ENCODE peak calls at places on chromosomes 1 and 21, in seven cellular contexts. G is cardiac muscle cell; N is CD8-positive, alpha-beta memory T cell; K is left ventricle myocardium inferior; O is adrenal gland; R is sigmoid colon; F is body of pancreas. L is an unnamed sample. For H3K27me3, the result is how much of the 10 kb centered on the place peaks cover.

GRCh38 chr1:240294566-240294965 is 202.9 kb downstream of the FMN2 start:
- DNase-seq in G (no peak), N (no peak), K (no peak), O (no peak), R (no peak), F (no peak), L (no peak)

GRCh38 chr1:26168410-26169167 is at the start of gene C1orf232:
- DNase-seq in G (no peak), N (no peak), K (no peak), O (no peak), R (no peak), F (peak), L (no peak)

GRCh38 chr1:204782118-204782700 is 88.5 kb upstream of the NFASC start:
- DNase-seq in G (peak), N (no peak), K (no peak), O (no peak), R (no peak), F (no peak), L (no peak)

GRCh38 chr1:73862343-73862742 is 335.6 kb downstream of the LRRIQ3 start:
- DNase-seq in G (no peak), N (no peak), K (no peak), O (no peak), R (no peak), F (no peak), L (no peak)

GRCh38 chr1:115426271-115426771 is 88.3 kb upstream of the NGF start:
- DNase-seq in G (peak), N (no peak), K (peak), O (peak), R (peak), F (peak), L (no peak)

GRCh38 chr1:97070366-97070765 is 348.8 kb downstream of the PTBP2 start:
- DNase-seq in G (peak), N (no peak), K (no peak), O (no peak), R (no peak), F (no peak), L (no peak)

GRCh38 chr1:30782361-30783243 is 25.0 kb upstream of the LAPTM5 start:
- DNase-seq in G (peak), N (peak), K (peak), O (peak), R (peak), F (peak), L (peak)

GRCh38 chr1:940121-941026 is 16.7 kb downstream of the SAMD11 start:
- DNase-seq in G (peak), N (no peak), K (peak), O (peak), R (peak), F (peak), L (no peak)

GRCh38 chr1:186781731-186782130 is 47.0 kb upstream of the PLA2G4A start:
- DNase-seq in G (peak), N (no peak), K (no peak), O (no peak), R (peak), F (no peak), L (no peak)

GRCh38 chr1:81032374-81032773 is 768.4 kb upstream of the ADGRL2 start:
- DNase-seq in G (no peak), N (no peak), K (no peak), O (no peak), R (no peak), F (no peak), L (no peak)

GRCh38 chr1:248009681-248010080 is 3.8 kb upstream of the OR2L5 start:
- DNase-seq in G (no peak), N (no peak), K (no peak), O (no peak), R (no peak), F (no peak), L (no peak)

GRCh38 chr1:151282883-151283725 is 1.0 kb downstream of the ZNF687 start:
- DNase-seq in G (peak), N (peak), K (peak), O (peak), R (peak), F (peak), L (peak)

GRCh38 chr1:7896994-7897393 is 43.6 kb downstream of the TNFRSF9 start:
- DNase-seq in G (no peak), N (no peak), K (no peak), O (no peak), R (no peak), F (no peak), L (no peak)

GRCh38 chr1:42765832-42766722 is 751 bp downstream of the P3H1 start:
- DNase-seq in G (peak), N (no peak), K (peak), O (peak), R (peak), F (peak), L (peak)

GRCh38 chr1:243621973-243622372 is 228.1 kb downstream of the AKT3 start:
- DNase-seq in G (no peak), N (no peak), K (no peak), O (no peak), R (no peak), F (no peak), L (no peak)

GRCh38 chr1:10848109-10848684 is 51.8 kb upstream of the CASZ1 start:
- DNase-seq in G (no peak), N (no peak), K (no peak), O (no peak), R (no peak), F (no peak), L (no peak)

GRCh38 chr1:48917901-48918603 is 141.4 kb upstream of the BEND5 start:
- DNase-seq in G (no peak), N (no peak), K (no peak), O (peak), R (no peak), F (peak), L (no peak)

GRCh38 chr1:167617100-167617949 is 12.7 kb upstream of the RCSD1 start:
- DNase-seq in G (peak), N (peak), K (peak), O (peak), R (peak), F (peak), L (no peak)

GRCh38 chr1:228397454-228397786 is 9.2 kb downstream of the TRIM11 start:
- DNase-seq in G (no peak), N (no peak), K (no peak), O (no peak), R (no peak), F (no peak), L (peak)

GRCh38 chr1:219350621-219351020 is 176.9 kb downstream of the LYPLAL1 start:
- DNase-seq in G (no peak), N (no peak), K (no peak), O (no peak), R (no peak), F (no peak), L (no peak)

GRCh38 chr1:150688786-150689185 is 8.2 kb downstream of the GOLPH3L start:
- DNase-seq in G (no peak), N (no peak), K (no peak), O (no peak), R (no peak), F (no peak), L (no peak)

GRCh38 chr1:112575154-112575804 is 43.7 kb downstream of the ST7L start:
- DNase-seq in G (peak), N (no peak), K (no peak), O (peak), R (no peak), F (no peak), L (no peak)

GRCh38 chr1:198623920-198624647 is 14.8 kb upstream of the PTPRC start:
- DNase-seq in G (peak), N (no peak), K (no peak), O (no peak), R (no peak), F (no peak), L (no peak)

GRCh38 chr1:206905295-206906164 is 8.3 kb downstream of the IL24 start:
- DNase-seq in G (peak), N (no peak), K (no peak), O (no peak), R (no peak), F (no peak), L (no peak)

GRCh38 chr1:184160942-184161698 is 109.6 kb downstream of the TSEN15 start:
- DNase-seq in G (peak), N (no peak), K (no peak), O (no peak), R (no peak), F (no peak), L (no peak)

GRCh38 chr1:67281246-67281645 is 26.4 kb upstream of the IL12RB2 start:
- DNase-seq in G (no peak), N (no peak), K (no peak), O (no peak), R (no peak), F (no peak), L (no peak)

GRCh38 chr1:156368889-156369684 is at the start of gene RHBG:
- DNase-seq in G (peak), N (no peak), K (peak), O (peak), R (no peak), F (peak), L (peak)

GRCh38 chr1:183239793-183240625 is 53.9 kb downstream of the LAMC2 start:
- DNase-seq in G (peak), N (no peak), K (peak), O (no peak), R (peak), F (no peak), L (no peak)

GRCh38 chr21:28550057-28550825 is 442.4 kb downstream of the LTN1 start:
- DNase-seq in G (no peak), N (no peak), K (no peak), O (no peak), R (no peak), F (no peak), L (no peak)

GRCh38 chr1:79259390-79260336 is 253.1 kb upstream of the ADGRL4 start:
- DNase-seq in G (peak), N (no peak), K (no peak), O (no peak), R (no peak), F (no peak), L (no peak)

GRCh38 chr1:99766378-99766800 is at the start of gene FRRS1:
- DNase-seq in G (peak), N (peak), K (peak), O (peak), R (no peak), F (peak), L (peak)

GRCh38 chr1:203342192-203342940 is 8.6 kb downstream of the FMOD start:
- DNase-seq in G (peak), N (no peak), K (peak), O (peak), R (peak), F (peak), L (no peak)

GRCh38 chr1:211133393-211133840 is 531 bp downstream of the KCNH1 start:
- DNase-seq in G (no peak), N (no peak), K (no peak), O (peak), R (peak), F (peak), L (no peak)

GRCh38 chr1:200512191-200512590 is 102.4 kb upstream of the ZNF281 start:
- DNase-seq in G (peak), N (no peak), K (no peak), O (no peak), R (no peak), F (no peak), L (no peak)

GRCh38 chr1:27099904-27100796 is 54.8 kb downstream of the SLC9A1 start:
- DNase-seq in G (peak), N (no peak), K (peak), O (no peak), R (peak), F (no peak), L (no peak)

GRCh38 chr1:208107817-208108608 is 136.2 kb downstream of the PLXNA2 start:
- DNase-seq in G (peak), N (no peak), K (no peak), O (peak), R (no peak), F (no peak), L (no peak)

GRCh38 chr1:24878775-24879742 is 51.0 kb downstream of the RUNX3 start:
- DNase-seq in G (peak), N (no peak), K (no peak), O (no peak), R (peak), F (no peak), L (peak)

GRCh38 chr1:33228935-33229487 is 27.3 kb upstream of the ZNF362 start:
- DNase-seq in G (peak), N (no peak), K (no peak), O (peak), R (peak), F (peak), L (no peak)
- H3K27me3 ChIP-seq in G (under half), N (under half), K (under half), O (under half), R (under half), F (under half), L (under half)

GRCh38 chr1:6127587-6128163 is 52.4 kb downstream of the CHD5 start:
- DNase-seq in G (peak), N (peak), K (peak), O (peak), R (peak), F (peak), L (peak)
- H3K4me3 ChIP-seq in G (no peak), N (no peak), K (peak), O (no peak), R (peak), F (no peak), L (no peak)

GRCh38 chr1:22234631-22235030 is 91.7 kb upstream of the WNT4 start:
- DNase-seq in G (no peak), N (no peak), K (no peak), O (no peak), R (no peak), F (no peak), L (no peak)

GRCh38 chr1:22237433-22238093 is 94.7 kb upstream of the WNT4 start:
- DNase-seq in G (no peak), N (no peak), K (no peak), O (peak), R (no peak), F (no peak), L (peak)

GRCh38 chr1:22238356-22239224 is 95.7 kb upstream of the WNT4 start:
- DNase-seq in G (no peak), N (no peak), K (no peak), O (no peak), R (no peak), F (no peak), L (no peak)

GRCh38 chr1:22236151-22236550 is 93.3 kb upstream of the WNT4 start:
- DNase-seq in G (peak), N (no peak), K (no peak), O (no peak), R (no peak), F (no peak), L (no peak)

GRCh38 chr1:22236900-22237299 is 94.0 kb upstream of the WNT4 start:
- DNase-seq in G (no peak), N (no peak), K (no peak), O (no peak), R (no peak), F (no peak), L (no peak)
- H3K27me3 ChIP-seq in G (under half), N (under half), K (half or more), O (under half), R (under half), F (under half), L (under half)

GRCh38 chr21:32886339-32886738 is 114.8 kb upstream of the PAXBP1 start:
- DNase-seq in G (no peak), N (peak), K (no peak), O (no peak), R (no peak), F (no peak), L (no peak)
- H3K4me3 ChIP-seq in G (no peak), N (peak), K (no peak), O (no peak), R (no peak), F (no peak), L (no peak)

GRCh38 chr1:75134656-75134938 is 409 bp downstream of the LHX8 start:
- DNase-seq in G (no peak), N (no peak), K (no peak), O (no peak), R (no peak), F (no peak), L (no peak)
- H3K27me3 ChIP-seq in G (half or more), N (under half), K (half or more), O (half or more), R (half or more), F (under half), L (half or more)

L was measured in upper lobe of right lung.